ENCODE peak calls at places on chromosome 15, in six cellular contexts. X is choroid plexus epithelial cell, F is GM20000, P is GM12892, R is ACHN, M is NCI-H1105 treated with DMSO at 0.1 percent for 48 hours. N is an unnamed sample.

GRCh38 chr15:39714251-39714650 is 68.4 kb downstream of the FSIP1 start:
- DNase-seq in P (no peak), M (no peak), R (no peak), F (no peak), X (no peak), N (no peak)

GRCh38 chr15:39804026-39804425 is 21.4 kb upstream of the FSIP1 start:
- DNase-seq in P (no peak), M (no peak), X (peak), F (peak), R (no peak), N (peak)

GRCh38 chr15:65377105-65377975 is 462 bp downstream of the IGDCC3 start:
- DNase-seq in F (no peak), M (peak), R (no peak), X (peak), P (no peak), N (no peak)

GRCh38 chr15:92848464-92848851 is 51.7 kb upstream of the CHD2 start:
- DNase-seq in X (no peak), F (no peak), M (no peak), R (no peak), P (no peak), N (no peak)

GRCh38 chr15:83379574-83379973 is 67.6 kb upstream of the SH3GL3 start:
- DNase-seq in P (no peak), F (no peak), M (no peak), R (peak), X (no peak), N (no peak)

GRCh38 chr15:63029701-63030100 is 12.8 kb upstream of the TPM1 start:
- DNase-seq in M (no peak), P (no peak), F (no peak), R (no peak), X (no peak), N (no peak)

GRCh38 chr15:98177950-98178848 is 217.7 kb downstream of the ARRDC4 start:
- DNase-seq in R (peak), M (peak), X (peak), F (peak), P (no peak), N (peak)

GRCh38 chr15:51907136-51907862 is 64.3 kb downstream of the LEO1 start:
- DNase-seq in F (no peak), X (peak), M (no peak), R (peak), P (no peak), N (no peak)

GRCh38 chr15:95869920-95870319 is 460.6 kb upstream of the NR2F2 start:
- DNase-seq in F (no peak), R (no peak), X (no peak), P (no peak), M (no peak), N (no peak)

GRCh38 chr15:80459380-80459779 is 55.2 kb downstream of the ARNT2 start:
- DNase-seq in X (no peak), R (no peak), F (no peak), P (no peak), M (no peak), N (no peak)

GRCh38 chr15:68374346-68374745 is 57.6 kb downstream of the ITGA11 start:
- DNase-seq in R (no peak), X (no peak), F (no peak), P (no peak), M (no peak), N (no peak)

GRCh38 chr15:51982013-51982769 is 10.6 kb upstream of the LEO1 start:
- DNase-seq in F (peak), X (peak), M (peak), P (peak), R (peak), N (peak)

GRCh38 chr15:83710452-83710851 is 56.5 kb downstream of the ADAMTSL3 start:
- DNase-seq in R (no peak), P (no peak), X (no peak), F (no peak), M (no peak), N (no peak)